ENCODE peak calls at places on chromosomes 5 and 9, in six cellular contexts. N is lower lobe of right lung, Q is IMR-90, E is HCT116, O is body of pancreas, I is OCI-LY7. U is an unnamed sample.

GRCh38 chr9:133201424-133202144 is 7.5 kb downstream of the OBP2B start:
- DNase-seq in N (no peak), Q (no peak), E (no peak), O (no peak), I (no peak), U (no peak)

GRCh38 chr9:8857330-8858249 is 1058.0 kb upstream of the DMAC1 start:
- DNase-seq in N (peak; percentile 61), Q (no peak), E (no peak), O (peak; percentile 26), I (no peak), U (peak; percentile 76)

GRCh38 chr5:172733179-172733973 is 37.6 kb downstream of the DUSP1 start:
- DNase-seq in N (peak; percentile 78), Q (peak; percentile 90), E (no peak), O (peak; percentile 49), I (no peak), U (peak; percentile 84)

GRCh38 chr9:489198-490197 is 274.8 kb downstream of the DOCK8 start:
- DNase-seq in N (no peak), Q (no peak), E (no peak), O (peak; percentile 58), I (no peak), U (no peak)

GRCh38 chr5:181138258-181138657 is 7.3 kb upstream of the OR2V1 start:
- DNase-seq in N (no peak), Q (no peak), E (no peak), O (no peak), I (no peak), U (no peak)

GRCh38 chr5:140043508-140043872 is 391 bp upstream of the NRG2 start:
- DNase-seq in N (no peak), Q (no peak), E (no peak), O (no peak), I (no peak), U (peak; percentile 20)

GRCh38 chr5:151383011-151383410 is 35.7 kb upstream of the SLC36A2 start:
- DNase-seq in N (no peak), Q (no peak), E (no peak), O (no peak), I (no peak), U (no peak)

GRCh38 chr5:19739691-19740090 is 248.3 kb downstream of the CDH18 start:
- DNase-seq in N (no peak), Q (no peak), E (no peak), O (no peak), I (no peak), U (no peak)

GRCh38 chr9:136803551-136804508 is 3.9 kb upstream of the RABL6 start:
- DNase-seq in N (no peak), Q (no peak), E (no peak), O (peak; percentile 12), I (no peak), U (no peak)

GRCh38 chr9:22052376-22052945 is 43.4 kb upstream of the CDKN2B start:
- DNase-seq in N (no peak), Q (peak; percentile 99), E (peak; percentile 75), O (no peak), I (no peak), U (no peak)

GRCh38 chr5:88952996-88953643 is 70.1 kb upstream of the MEF2C start:
- DNase-seq in N (no peak), Q (no peak), E (no peak), O (no peak), I (peak; percentile 3), U (no peak)

GRCh38 chr9:124216474-124217176 is 41.1 kb upstream of the NEK6 start:
- DNase-seq in N (peak; percentile 63), Q (no peak), E (no peak), O (no peak), I (peak; percentile 84), U (peak; percentile 46)

GRCh38 chr9:128001411-128002298 is 20.9 kb upstream of the EEIG1 start:
- DNase-seq in N (no peak), Q (peak; percentile 89), E (no peak), O (no peak), I (no peak), U (no peak)

GRCh38 chr5:172788771-172789686 is 18.0 kb upstream of the DUSP1 start:
- DNase-seq in N (peak; percentile 75), Q (no peak), E (no peak), O (peak; percentile 76), I (no peak), U (peak; percentile 37)

GRCh38 chr5:141234109-141234508 is 11.0 kb downstream of the PCDHB14 start:
- DNase-seq in N (no peak), Q (peak; percentile 3), E (no peak), O (peak; percentile 26), I (no peak), U (no peak)

DNA sequence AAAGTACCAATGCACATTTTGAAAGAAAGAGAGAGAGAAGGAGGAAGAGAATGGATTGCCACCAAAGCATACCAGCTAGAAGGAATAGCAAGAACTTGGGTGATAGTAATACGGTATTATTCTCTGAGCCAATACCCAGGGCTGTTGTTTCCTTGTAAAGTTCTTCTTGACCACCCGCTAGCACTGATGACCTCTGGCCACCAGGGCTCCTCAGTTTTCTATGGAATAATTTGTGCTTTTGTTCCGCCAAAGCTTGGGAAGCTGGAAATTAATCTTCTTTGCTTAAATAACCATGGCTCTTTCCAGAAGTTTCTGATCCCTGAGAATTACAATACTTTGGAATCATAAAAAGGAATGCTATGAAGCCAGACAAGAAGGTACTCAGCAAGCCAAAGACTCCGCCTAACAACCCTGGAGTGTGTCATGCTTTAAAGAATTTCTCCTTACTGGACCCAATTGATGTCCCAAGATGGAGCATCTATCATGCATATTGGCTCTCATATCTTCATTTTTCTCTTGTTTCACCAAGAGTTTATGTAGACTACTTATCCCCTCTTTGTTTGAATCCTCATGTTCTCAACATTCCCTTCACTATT is 29.8 kb downstream of the OR2K2 start:
- DNase-seq in N (no peak), Q (no peak), E (no peak), O (no peak), I (no peak), U (no peak)
- TF ChIP-seq CTCF in N (no peak), Q (no peak), E (no peak), O (no peak), I (no peak), U (no peak)

GRCh38 chr5:9430306-9430705 is 115.6 kb downstream of the SEMA5A start:
- DNase-seq in N (no peak), Q (no peak), E (no peak), O (no peak), I (no peak), U (no peak)
- H3K27ac ChIP-seq in N (no peak overlapping the region), Q (no peak overlapping the region), E (no peak overlapping the region), O (no peak overlapping the region), I (no peak overlapping the region), U (peak overlapping the region; percentile 70)

GRCh38 chr9:134847138-134847537 is 33.5 kb upstream of the FCN2 start:
- DNase-seq in N (no peak), Q (no peak), E (no peak), O (no peak), I (no peak), U (no peak)

GRCh38 chr9:134848504-134848903 is 32.1 kb upstream of the FCN2 start:
- DNase-seq in N (no peak), Q (no peak), E (no peak), O (no peak), I (no peak), U (no peak)

GRCh38 chr9:134846699-134847098 is 33.9 kb upstream of the FCN2 start:
- DNase-seq in N (no peak), Q (no peak), E (no peak), O (no peak), I (no peak), U (no peak)

GRCh38 chr9:134846187-134846586 is 34.4 kb upstream of the FCN2 start:
- DNase-seq in N (peak; percentile 40), Q (no peak), E (no peak), O (no peak), I (no peak), U (no peak)

GRCh38 chr9:134847752-134848432 is 32.7 kb upstream of the FCN2 start:
- DNase-seq in N (peak; percentile 23), Q (no peak), E (no peak), O (no peak), I (no peak), U (no peak)
- H3K36me3 ChIP-seq in N (peaks cover 12% of the 10 kb centered on the region), Q (peaks cover 27% of the 10 kb centered on the region), E (no peaks in the 10 kb centered on the region), O (no peaks in the 10 kb centered on the region), I (no peaks in the 10 kb centered on the region), U (peaks cover 1% of the 10 kb centered on the region)

GRCh38 chr9:113011911-113012381 is at the start of gene ZNF883:
- DNase-seq in N (peak; percentile 65), Q (peak; percentile 55), E (no peak), O (peak; percentile 53), I (no peak), U (peak; percentile 62)
- TF ChIP-seq CTCF in N (no peak), Q (peak; percentile 6), E (no peak), O (no peak), I (no peak), U (no peak)

DNA sequence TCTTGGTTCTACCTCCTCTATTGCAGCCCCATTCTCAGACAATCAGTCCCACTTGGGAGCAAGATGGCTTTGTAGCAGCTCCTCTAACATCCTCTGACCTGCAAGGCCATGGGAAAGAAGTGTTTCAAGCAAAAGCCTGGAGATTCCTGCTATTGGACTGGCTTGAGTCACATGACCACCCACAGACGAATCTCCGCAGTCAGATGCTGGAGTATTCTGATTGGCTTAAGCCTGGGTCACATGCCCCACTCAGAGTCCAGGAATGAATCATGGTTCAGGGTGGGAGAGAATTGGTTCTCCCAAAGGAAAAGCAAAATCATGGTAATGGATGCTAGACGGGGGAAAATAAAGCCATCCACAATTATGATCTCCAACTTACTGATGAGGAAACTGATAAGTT is 22.6 kb upstream of the LMX1B start:
- DNase-seq in N (no peak), Q (peak; percentile 4), E (no peak), O (no peak), I (peak; percentile 3), U (no peak)
- H3K27ac ChIP-seq in N (no peak overlapping the region), Q (no peak overlapping the region), E (no peak overlapping the region), O (no peak overlapping the region), I (no peak overlapping the region), U (no peak overlapping the region)

GRCh38 chr5:135339623-135340022 is 59.4 kb downstream of the MACROH2A1 start:
- DNase-seq in N (no peak), Q (no peak), E (no peak), O (no peak), I (no peak), U (no peak)
- H3K36me3 ChIP-seq in N (peaks cover 100% of the 10 kb centered on the region), Q (peaks cover 77% of the 10 kb centered on the region), E (peaks cover 50% of the 10 kb centered on the region), O (peaks cover 43% of the 10 kb centered on the region), I (peaks cover 99% of the 10 kb centered on the region), U (peaks cover 94% of the 10 kb centered on the region)

GRCh38 chr5:154461531-154461930 is 15.7 kb downstream of the SAP30L start:
- DNase-seq in N (no peak), Q (peak; percentile 34), E (no peak), O (no peak), I (no peak), U (no peak)
- TF ChIP-seq CTCF in N (no peak), Q (peak; percentile 35), E (peak; percentile 30), O (no peak), I (no peak), U (peak; percentile 30)

U was measured in left ventricle myocardium inferior.